ENCODE peak calls at places on chromosomes 7 and 10, in eight cellular contexts. Z is IMR-90, F is H1, S is right lobe of liver, L is sigmoid colon, Y is HepG2, O is esophagus squamous epithelium, P is uterus. H is an unnamed sample. For H3K4me1, the result is how much of the 10 kb centered on the place peaks cover.

GRCh38 chr10:54496852-54497251 is 304.2 kb downstream of the PCDH15 start:
- DNase-seq in Z (no peak), F (no peak), S (no peak), L (no peak), Y (no peak), O (no peak), P (no peak), H (no peak)

GRCh38 chr7:28607179-28607578 is 194.9 kb downstream of the CREB5 start:
- DNase-seq in Z (peak), F (no peak), S (no peak), L (no peak), Y (no peak), O (no peak), P (no peak), H (no peak)

GRCh38 chr10:35705671-35706070 is 63.6 kb upstream of the FZD8 start:
- DNase-seq in Z (no peak), F (no peak), S (no peak), L (no peak), Y (no peak), O (no peak), P (no peak), H (no peak)

GRCh38 chr7:7254319-7254718 is 72.0 kb downstream of the C1GALT1 start:
- DNase-seq in Z (no peak), F (no peak), S (no peak), L (no peak), Y (no peak), O (no peak), P (no peak), H (no peak)

GRCh38 chr7:137975223-137975622 is 26.7 kb downstream of the CREB3L2 start:
- DNase-seq in Z (peak), F (no peak), S (no peak), L (peak), Y (no peak), O (no peak), P (peak), H (no peak)

GRCh38 chr7:24201221-24201620 is 82.8 kb upstream of the NPY start:
- DNase-seq in Z (no peak), F (no peak), S (no peak), L (no peak), Y (no peak), O (no peak), P (no peak), H (no peak)

GRCh38 chr7:137343483-137343841 is at the start of gene PTN:
- DNase-seq in Z (peak), F (peak), S (peak), L (peak), Y (no peak), O (no peak), P (peak), H (no peak)

GRCh38 chr7:24555184-24555583 is 18.1 kb upstream of the PALS2 start:
- DNase-seq in Z (no peak), F (no peak), S (no peak), L (no peak), Y (no peak), O (no peak), P (no peak), H (no peak)

GRCh38 chr7:93442478-93443224 is 131.9 kb downstream of the CALCR start:
- DNase-seq in Z (peak), F (peak), S (no peak), L (no peak), Y (peak), O (no peak), P (no peak), H (no peak)

GRCh38 chr7:45718464-45719330 is 144.5 kb downstream of the ADCY1 start:
- DNase-seq in Z (peak), F (peak), S (no peak), L (no peak), Y (no peak), O (no peak), P (no peak), H (no peak)

GRCh38 chr7:80392229-80393169 is 119.4 kb downstream of the GNAT3 start:
- DNase-seq in Z (peak), F (no peak), S (no peak), L (no peak), Y (peak), O (no peak), P (no peak), H (no peak)

GRCh38 chr10:43048301-43049051 is 28.4 kb upstream of the RET start:
- DNase-seq in Z (peak), F (no peak), S (peak), L (peak), Y (no peak), O (no peak), P (peak), H (no peak)

GRCh38 chr10:60236869-60237524 is 152.7 kb downstream of the ANK3 start:
- DNase-seq in Z (no peak), F (no peak), S (peak), L (peak), Y (no peak), O (peak), P (no peak), H (peak)

GRCh38 chr7:105662998-105663397 is 81.7 kb upstream of the EFCAB10 start:
- DNase-seq in Z (no peak), F (no peak), S (no peak), L (no peak), Y (no peak), O (no peak), P (no peak), H (no peak)

GRCh38 chr10:106571216-106571954 is 593.1 kb downstream of the SORCS1 start:
- DNase-seq in Z (peak), F (no peak), S (no peak), L (no peak), Y (no peak), O (no peak), P (no peak), H (no peak)

GRCh38 chr10:110739811-110740271 is 95.7 kb downstream of the RBM20 start:
- DNase-seq in Z (no peak), F (no peak), S (no peak), L (no peak), Y (peak), O (no peak), P (no peak), H (no peak)

GRCh38 chr7:12244129-12244528 is 33.0 kb downstream of the TMEM106B start:
- DNase-seq in Z (peak), F (peak), S (peak), L (no peak), Y (peak), O (no peak), P (no peak), H (no peak)

GRCh38 chr7:155090647-155091046 is 20.5 kb downstream of the HTR5A start:
- DNase-seq in Z (no peak), F (no peak), S (no peak), L (no peak), Y (no peak), O (no peak), P (no peak), H (no peak)

GRCh38 chr10:22821501-22821900 is 106.4 kb upstream of the ARMC3 start:
- DNase-seq in Z (peak), F (no peak), S (no peak), L (no peak), Y (no peak), O (no peak), P (no peak), H (no peak)

GRCh38 chr7:140640060-140640611 is 477 bp downstream of the DENND2A start:
- DNase-seq in Z (peak), F (peak), S (peak), L (peak), Y (no peak), O (no peak), P (peak), H (no peak)

GRCh38 chr7:75915416-75916156 is 631 bp downstream of the POR start:
- DNase-seq in Z (peak), F (peak), S (peak), L (peak), Y (peak), O (no peak), P (peak), H (no peak)

GRCh38 chr10:119039161-119039560 is 9.6 kb downstream of the NANOS1 start:
- DNase-seq in Z (no peak), F (no peak), S (no peak), L (no peak), Y (no peak), O (no peak), P (no peak), H (no peak)

GRCh38 chr10:88110355-88110754 is 246.9 kb downstream of the PTEN start:
- DNase-seq in Z (peak), F (no peak), S (no peak), L (no peak), Y (no peak), O (no peak), P (no peak), H (no peak)

GRCh38 chr10:112583236-112583919 is 136.4 kb downstream of the VTI1A start:
- DNase-seq in Z (no peak), F (no peak), S (no peak), L (no peak), Y (no peak), O (no peak), P (no peak), H (no peak)

GRCh38 chr7:92674379-92674778 is 84.2 kb upstream of the FAM133B start:
- DNase-seq in Z (no peak), F (no peak), S (no peak), L (no peak), Y (no peak), O (no peak), P (no peak), H (no peak)

GRCh38 chr10:34006471-34006870 is 672.0 kb upstream of the NRP1 start:
- DNase-seq in Z (no peak), F (no peak), S (no peak), L (no peak), Y (peak), O (no peak), P (no peak), H (no peak)

GRCh38 chr7:47266131-47266706 is 315.7 kb downstream of the TNS3 start:
- DNase-seq in Z (peak), F (peak), S (peak), L (peak), Y (peak), O (no peak), P (peak), H (peak)

GRCh38 chr7:89085580-89085979 is 290.0 kb upstream of the TEX47 start:
- DNase-seq in Z (no peak), F (no peak), S (no peak), L (no peak), Y (no peak), O (no peak), P (no peak), H (no peak)

GRCh38 chr10:26480909-26481703 is 43.0 kb downstream of the APBB1IP start:
- DNase-seq in Z (no peak), F (no peak), S (no peak), L (no peak), Y (no peak), O (no peak), P (no peak), H (peak)

GRCh38 chr7:22662031-22662430 is 65.0 kb upstream of the IL6 start:
- DNase-seq in Z (peak), F (no peak), S (no peak), L (no peak), Y (no peak), O (no peak), P (no peak), H (no peak)
- H3K4me1 ChIP-seq in Z (under half), F (under half), S (under half), L (under half), Y (under half), O (under half), P (under half), H (under half)

GRCh38 chr7:148664319-148664718 is 34.4 kb upstream of the CUL1 start:
- DNase-seq in Z (peak), F (no peak), S (no peak), L (no peak), Y (no peak), O (no peak), P (no peak), H (no peak)

GRCh38 chr7:148661471-148661870 is 37.2 kb upstream of the CUL1 start:
- DNase-seq in Z (no peak), F (no peak), S (no peak), L (no peak), Y (no peak), O (no peak), P (no peak), H (no peak)

GRCh38 chr7:148657929-148658328 is 40.8 kb upstream of the CUL1 start:
- DNase-seq in Z (no peak), F (no peak), S (no peak), L (no peak), Y (no peak), O (no peak), P (no peak), H (no peak)

GRCh38 chr7:148665211-148665610 is 33.5 kb upstream of the CUL1 start:
- DNase-seq in Z (no peak), F (no peak), S (no peak), L (no peak), Y (no peak), O (no peak), P (no peak), H (no peak)

GRCh38 chr7:148662646-148663045 is 36.1 kb upstream of the CUL1 start:
- DNase-seq in Z (no peak), F (peak), S (no peak), L (no peak), Y (no peak), O (no peak), P (no peak), H (no peak)
- TF ChIP-seq POLR2A in Z (no peak), F (no peak), S (no peak), L (no peak), Y (no peak), O (no peak), P (no peak), H (no peak)

GRCh38 chr7:127588697-127589482 is 679 bp downstream of the ARF5 start:
- DNase-seq in Z (peak), F (peak), S (peak), L (peak), Y (peak), O (no peak), P (peak), H (peak)
- H3K4me1 ChIP-seq in Z (under half), F (under half), S (under half), L (under half), Y (under half), O (under half), P (under half), H (under half)

DNA sequence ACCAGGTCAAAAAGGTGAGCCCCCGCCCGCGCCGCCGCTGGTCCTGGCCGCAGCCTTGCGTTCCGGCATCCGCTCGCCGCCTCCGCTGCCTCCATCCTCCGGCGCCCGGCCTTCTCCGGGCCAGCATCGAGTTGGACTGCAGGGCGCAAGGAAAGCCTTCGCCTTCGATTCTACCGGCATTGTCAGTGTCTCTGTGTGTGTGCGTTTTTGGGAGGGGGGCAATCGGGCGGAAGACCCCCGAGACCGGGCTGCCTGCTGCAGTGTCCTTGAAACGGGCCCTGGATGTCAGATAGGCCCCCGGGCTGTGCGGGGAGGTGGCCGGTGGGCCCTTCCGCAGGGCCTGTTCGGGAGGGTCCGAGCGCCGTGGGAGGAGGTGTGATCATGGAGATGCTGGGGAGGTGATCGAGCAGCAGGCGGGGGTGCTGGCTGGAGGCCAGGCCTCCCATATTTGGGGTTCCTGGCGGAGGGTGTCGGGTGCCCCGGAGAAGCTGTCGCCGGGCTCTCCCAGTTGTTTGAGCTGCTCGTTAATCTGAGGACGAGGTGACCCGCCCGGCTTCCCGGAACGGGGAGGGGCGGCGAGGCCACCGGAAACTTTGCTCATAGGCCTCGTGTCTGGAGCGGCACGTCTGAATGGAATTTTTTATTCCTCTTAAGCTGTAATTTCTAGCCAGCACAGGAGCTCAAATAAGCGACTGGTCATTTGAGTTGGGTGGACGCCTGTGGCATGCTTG is 40.9 kb downstream of the HK1 start:
- DNase-seq in Z (peak), F (no peak), S (peak), L (peak), Y (no peak), O (no peak), P (peak), H (peak)
- TF ChIP-seq POLR2A in Z (peak), F (no peak), S (peak), L (peak), Y (no peak), O (no peak), P (no peak), H (peak)

GRCh38 chr10:122855745-122856144 is 10.1 kb upstream of the CUZD1 start:
- DNase-seq in Z (peak), F (no peak), S (no peak), L (no peak), Y (no peak), O (no peak), P (no peak), H (no peak)
- H3K4me1 ChIP-seq in Z (under half), F (under half), S (under half), L (under half), Y (under half), O (under half), P (under half), H (under half)

GRCh38 chr7:73829505-73829904 is 1.3 kb upstream of the CLDN4 start:
- DNase-seq in Z (no peak), F (no peak), S (no peak), L (no peak), Y (no peak), O (no peak), P (no peak), H (no peak)

GRCh38 chr7:73829921-73830617 is 727 bp upstream of the CLDN4 start:
- DNase-seq in Z (no peak), F (no peak), S (no peak), L (no peak), Y (peak), O (no peak), P (no peak), H (no peak)

GRCh38 chr7:73828107-73828803 is 2.5 kb upstream of the CLDN4 start:
- DNase-seq in Z (peak), F (no peak), S (no peak), L (no peak), Y (peak), O (no peak), P (no peak), H (no peak)

GRCh38 chr7:73828972-73829371 is 1.8 kb upstream of the CLDN4 start:
- DNase-seq in Z (no peak), F (no peak), S (no peak), L (no peak), Y (no peak), O (no peak), P (no peak), H (no peak)

DNA sequence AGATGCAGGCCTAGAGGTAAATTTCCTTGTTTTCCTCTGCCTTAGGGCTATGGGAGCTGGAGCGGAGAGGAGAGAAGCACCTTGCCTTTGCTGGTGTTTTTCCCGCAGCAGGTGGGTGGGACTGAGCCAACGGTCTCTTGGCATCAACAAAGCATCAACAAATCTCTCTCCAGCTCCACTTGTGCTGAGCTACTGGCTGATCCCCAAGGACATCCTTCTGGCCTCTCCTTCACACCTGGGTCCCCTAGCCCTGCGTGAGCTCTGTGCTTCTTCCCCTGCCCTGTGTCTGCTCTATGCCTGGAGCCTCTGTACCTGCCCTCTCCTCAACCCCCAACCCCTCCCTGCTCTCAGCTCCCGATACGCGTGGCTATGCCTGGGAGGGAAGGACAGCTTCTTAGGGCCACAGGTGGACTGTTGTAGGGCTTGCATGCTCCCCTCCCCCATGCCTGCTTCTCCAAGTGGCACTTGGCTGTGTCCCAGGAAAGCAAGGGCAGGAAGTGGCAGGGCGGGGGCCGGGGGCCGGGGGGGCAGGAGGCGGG is 3.2 kb upstream of the CLDN4 start:
- DNase-seq in Z (no peak), F (peak), S (no peak), L (no peak), Y (no peak), O (no peak), P (no peak), H (peak)
- TF ChIP-seq POLR2A in Z (no peak), F (no peak), S (no peak), L (no peak), Y (no peak), O (no peak), P (no peak), H (no peak)

DNA sequence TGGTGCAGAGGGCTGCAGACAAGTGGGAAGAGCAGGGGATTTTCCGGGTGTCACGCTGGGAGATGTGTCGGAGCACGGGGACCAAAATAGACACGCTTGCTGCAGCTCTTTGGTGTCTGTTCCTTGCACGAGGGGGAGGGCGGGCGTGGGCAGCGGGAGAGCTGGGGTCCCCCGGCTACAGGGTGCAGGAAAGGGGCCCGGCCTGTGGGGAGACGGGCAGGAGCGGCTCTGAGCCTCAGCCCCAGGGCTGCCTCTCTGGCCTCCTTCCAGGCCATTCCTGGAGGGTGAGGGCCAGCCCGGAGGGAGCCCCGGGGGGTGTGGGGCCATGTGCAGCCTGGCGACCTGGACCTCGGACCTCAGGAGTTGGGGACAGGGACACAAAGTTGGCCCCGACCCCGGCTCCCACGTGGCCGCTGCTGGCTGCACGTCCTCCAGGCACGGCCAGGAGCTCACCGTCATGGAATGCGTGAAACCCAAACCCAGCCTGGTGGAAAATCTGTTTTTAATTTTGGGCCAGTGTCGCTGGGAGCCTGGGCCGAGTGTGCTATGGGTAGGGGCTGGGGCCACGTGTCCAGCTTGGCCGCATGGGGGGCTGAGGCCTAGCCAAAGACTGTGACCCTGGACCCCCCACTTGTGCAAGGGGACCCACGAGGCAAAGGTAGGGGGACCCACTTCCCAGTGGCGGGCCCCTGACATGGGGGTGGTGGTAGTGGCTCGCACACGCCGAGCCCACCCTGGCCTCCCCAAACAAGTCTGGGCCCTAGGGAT is 6.6 kb downstream of the TTYH3 start:
- DNase-seq in Z (peak), F (no peak), S (peak), L (peak), Y (peak), O (no peak), P (peak), H (peak)
- H3K4me1 ChIP-seq in Z (half or more), F (under half), S (under half), L (half or more), Y (half or more), O (half or more), P (under half), H (half or more)

DNA sequence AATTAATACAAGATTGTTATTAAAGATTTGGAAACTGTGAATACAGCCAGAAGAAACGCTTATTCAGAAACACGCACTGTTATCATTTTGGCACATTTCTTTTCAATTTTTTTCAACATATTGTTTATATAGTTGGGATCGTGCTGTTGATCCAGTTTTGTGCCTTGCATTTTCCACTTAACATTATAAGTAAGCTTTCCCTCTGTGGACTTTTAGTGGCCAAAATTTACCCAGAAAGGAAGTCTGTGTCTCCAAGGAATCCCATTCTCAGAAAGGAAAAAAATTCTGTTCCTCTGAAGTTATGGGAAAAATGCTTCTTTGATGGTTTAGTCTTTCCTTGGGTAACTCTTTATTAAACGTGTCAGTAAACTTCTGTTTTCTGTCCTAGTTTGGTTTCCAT is 279.9 kb downstream of the REEP3 start:
- DNase-seq in Z (no peak), F (no peak), S (no peak), L (no peak), Y (no peak), O (no peak), P (no peak), H (no peak)
- TF ChIP-seq POLR2A in Z (no peak), F (no peak), S (no peak), L (no peak), Y (no peak), O (no peak), P (no peak), H (no peak)

H was measured in gastrocnemius medialis.